ENCODE peak calls at places on chromosomes 7 and 10, in five cellular contexts. One of them, this sample, is unnamed.

GRCh38 chr10:122034149-122034756 is 45.3 kb downstream of the TACC2 start:
- DNase-seq in neural crest cell: no peak
- DNase-seq in fibroblast of lung: peak
- DNase-seq in upper lobe of right lung: peak
- DNase-seq in neural progenitor cell: no peak
- DNase-seq in this sample: no peak

GRCh38 chr10:76581685-76582084 is 1055.9 kb downstream of the KCNMA1 start:
- DNase-seq in neural crest cell: no peak
- DNase-seq in upper lobe of right lung: no peak
- DNase-seq in neural progenitor cell: no peak
- DNase-seq in fibroblast of lung: no peak
- DNase-seq in this sample: no peak

GRCh38 chr10:58568428-58568935 is 55.8 kb downstream of the BICC1 start:
- DNase-seq in neural crest cell: no peak
- DNase-seq in upper lobe of right lung: no peak
- DNase-seq in neural progenitor cell: no peak
- DNase-seq in fibroblast of lung: peak
- DNase-seq in this sample: no peak

GRCh38 chr7:44100458-44101303 is 3.5 kb upstream of the AEBP1 start:
- DNase-seq in upper lobe of right lung: no peak
- DNase-seq in fibroblast of lung: peak
- DNase-seq in neural crest cell: no peak
- DNase-seq in neural progenitor cell: no peak
- DNase-seq in this sample: no peak

GRCh38 chr7:36205844-36206243 is 52.8 kb downstream of the EEPD1 start:
- DNase-seq in upper lobe of right lung: no peak
- DNase-seq in fibroblast of lung: no peak
- DNase-seq in neural crest cell: no peak
- DNase-seq in neural progenitor cell: peak
- DNase-seq in this sample: no peak

GRCh38 chr10:7826971-7827370 is 8.7 kb downstream of the TAF3 start:
- DNase-seq in fibroblast of lung: peak
- DNase-seq in upper lobe of right lung: no peak
- DNase-seq in neural crest cell: no peak
- DNase-seq in neural progenitor cell: no peak
- DNase-seq in this sample: no peak

GRCh38 chr10:118472415-118472814 is 123.0 kb downstream of the PRLHR start:
- DNase-seq in upper lobe of right lung: no peak
- DNase-seq in neural crest cell: no peak
- DNase-seq in fibroblast of lung: peak
- DNase-seq in neural progenitor cell: no peak
- DNase-seq in this sample: no peak

GRCh38 chr10:7541137-7542087 is 125.4 kb downstream of the ITIH5 start:
- DNase-seq in neural crest cell: no peak
- DNase-seq in upper lobe of right lung: no peak
- DNase-seq in neural progenitor cell: peak
- DNase-seq in fibroblast of lung: peak
- DNase-seq in this sample: no peak

GRCh38 chr10:69578508-69578991 is 5.3 kb upstream of the NEUROG3 start:
- DNase-seq in fibroblast of lung: no peak
- DNase-seq in upper lobe of right lung: no peak
- DNase-seq in neural progenitor cell: peak
- DNase-seq in neural crest cell: no peak
- DNase-seq in this sample: no peak

GRCh38 chr7:106056513-106057203 is 55.5 kb downstream of the SYPL1 start:
- DNase-seq in upper lobe of right lung: peak
- DNase-seq in neural crest cell: peak
- DNase-seq in neural progenitor cell: peak
- DNase-seq in fibroblast of lung: peak
- DNase-seq in this sample: peak

GRCh38 chr10:52639652-52640051 is 132.9 kb downstream of the MBL2 start:
- DNase-seq in fibroblast of lung: peak
- DNase-seq in neural crest cell: no peak
- DNase-seq in neural progenitor cell: no peak
- DNase-seq in upper lobe of right lung: no peak
- DNase-seq in this sample: no peak

GRCh38 chr10:73967022-73967429 is 30.9 kb upstream of the VCL start:
- DNase-seq in upper lobe of right lung: no peak
- DNase-seq in fibroblast of lung: no peak
- DNase-seq in neural crest cell: no peak
- DNase-seq in neural progenitor cell: peak
- DNase-seq in this sample: no peak

GRCh38 chr10:132137111-132138072 is 49.4 kb upstream of the DPYSL4 start:
- DNase-seq in fibroblast of lung: no peak
- DNase-seq in neural crest cell: no peak
- DNase-seq in neural progenitor cell: no peak
- DNase-seq in upper lobe of right lung: peak
- DNase-seq in this sample: peak

GRCh38 chr7:129741743-129742213 is 130.3 kb downstream of the NRF1 start:
- DNase-seq in neural progenitor cell: peak
- DNase-seq in neural crest cell: no peak
- DNase-seq in fibroblast of lung: no peak
- DNase-seq in upper lobe of right lung: no peak
- DNase-seq in this sample: no peak

GRCh38 chr10:102422586-102423129 is 2.0 kb downstream of the FBXL15 start:
- DNase-seq in neural progenitor cell: peak
- DNase-seq in fibroblast of lung: peak
- DNase-seq in neural crest cell: peak
- DNase-seq in upper lobe of right lung: peak
- DNase-seq in this sample: peak

GRCh38 chr10:43136995-43137700 is 1.1 kb upstream of the CSGALNACT2 start:
- DNase-seq in upper lobe of right lung: no peak
- DNase-seq in neural progenitor cell: no peak
- DNase-seq in neural crest cell: no peak
- DNase-seq in fibroblast of lung: peak
- DNase-seq in this sample: no peak

GRCh38 chr7:8291742-8292141 is 29.8 kb upstream of the ICA1 start:
- DNase-seq in neural progenitor cell: no peak
- DNase-seq in neural crest cell: no peak
- DNase-seq in upper lobe of right lung: no peak
- DNase-seq in fibroblast of lung: no peak
- DNase-seq in this sample: no peak

GRCh38 chr7:29063872-29064271 is 82.5 kb downstream of the CPVL start:
- DNase-seq in fibroblast of lung: peak
- DNase-seq in neural crest cell: no peak
- DNase-seq in upper lobe of right lung: no peak
- DNase-seq in neural progenitor cell: no peak
- DNase-seq in this sample: no peak

GRCh38 chr10:16779375-16779774 is 37.8 kb downstream of the RSU1 start:
- DNase-seq in fibroblast of lung: peak
- DNase-seq in neural progenitor cell: no peak
- DNase-seq in neural crest cell: no peak
- DNase-seq in upper lobe of right lung: no peak
- DNase-seq in this sample: no peak

GRCh38 chr10:86645111-86645445 is 9.3 kb upstream of the OPN4 start:
- DNase-seq in fibroblast of lung: no peak
- DNase-seq in upper lobe of right lung: no peak
- DNase-seq in neural crest cell: no peak
- DNase-seq in neural progenitor cell: no peak
- DNase-seq in this sample: no peak

GRCh38 chr7:28483112-28483511 is 70.8 kb downstream of the CREB5 start:
- DNase-seq in fibroblast of lung: peak
- DNase-seq in upper lobe of right lung: no peak
- DNase-seq in neural progenitor cell: no peak
- DNase-seq in neural crest cell: no peak
- DNase-seq in this sample: no peak

GRCh38 chr10:58577394-58577793 is 64.7 kb downstream of the BICC1 start:
- DNase-seq in neural crest cell: no peak
- DNase-seq in upper lobe of right lung: no peak
- DNase-seq in neural progenitor cell: no peak
- DNase-seq in fibroblast of lung: peak
- DNase-seq in this sample: no peak

GRCh38 chr10:124044143-124044862 is 49.1 kb downstream of the CHST15 start:
- DNase-seq in fibroblast of lung: no peak
- DNase-seq in neural crest cell: no peak
- DNase-seq in upper lobe of right lung: no peak
- DNase-seq in neural progenitor cell: no peak
- DNase-seq in this sample: no peak

GRCh38 chr7:42617071-42617705 is 294.7 kb downstream of the C7orf25 start:
- DNase-seq in fibroblast of lung: no peak
- DNase-seq in upper lobe of right lung: no peak
- DNase-seq in neural progenitor cell: peak
- DNase-seq in neural crest cell: no peak
- DNase-seq in this sample: no peak

GRCh38 chr7:140509789-140510188 is 30.5 kb upstream of the MKRN1 start:
- DNase-seq in fibroblast of lung: no peak
- DNase-seq in neural crest cell: no peak
- DNase-seq in upper lobe of right lung: no peak
- DNase-seq in neural progenitor cell: no peak
- DNase-seq in this sample: no peak

GRCh38 chr10:16992611-16993119 is 136.9 kb downstream of the CUBN start:
- DNase-seq in upper lobe of right lung: no peak
- DNase-seq in neural progenitor cell: no peak
- DNase-seq in fibroblast of lung: peak
- DNase-seq in neural crest cell: no peak
- DNase-seq in this sample: no peak

GRCh38 chr7:116177009-116177408 is 33.3 kb upstream of the TES start:
- DNase-seq in neural crest cell: no peak
- DNase-seq in neural progenitor cell: no peak
- DNase-seq in upper lobe of right lung: no peak
- DNase-seq in fibroblast of lung: peak
- DNase-seq in this sample: no peak

GRCh38 chr7:40885503-40885902 is 750.7 kb downstream of the SUGCT start:
- DNase-seq in neural crest cell: no peak
- DNase-seq in upper lobe of right lung: no peak
- DNase-seq in neural progenitor cell: no peak
- DNase-seq in fibroblast of lung: peak
- DNase-seq in this sample: no peak

GRCh38 chr10:103445767-103446567 is 6.2 kb downstream of the CALHM2 start:
- DNase-seq in neural crest cell: no peak
- DNase-seq in neural progenitor cell: no peak
- DNase-seq in upper lobe of right lung: no peak
- DNase-seq in fibroblast of lung: peak
- DNase-seq in this sample: no peak

GRCh38 chr7:86833360-86833759 is 189.7 kb downstream of the GRM3 start:
- DNase-seq in upper lobe of right lung: no peak
- DNase-seq in neural crest cell: no peak
- DNase-seq in neural progenitor cell: no peak
- DNase-seq in fibroblast of lung: no peak
- DNase-seq in this sample: no peak

GRCh38 chr10:122051609-122052385 is 62.8 kb downstream of the TACC2 start:
- DNase-seq in neural progenitor cell: peak
- DNase-seq in neural crest cell: peak
- DNase-seq in fibroblast of lung: peak
- DNase-seq in upper lobe of right lung: peak
- DNase-seq in this sample: no peak

GRCh38 chr10:73744690-73744994 is 470 bp downstream of the SEC24C start:
- DNase-seq in upper lobe of right lung: no peak
- DNase-seq in neural progenitor cell: peak
- DNase-seq in fibroblast of lung: peak
- DNase-seq in neural crest cell: peak
- DNase-seq in this sample: peak

GRCh38 chr7:101163281-101164070 is 1.9 kb downstream of the VGF start:
- DNase-seq in neural progenitor cell: peak
- DNase-seq in fibroblast of lung: no peak
- DNase-seq in upper lobe of right lung: no peak
- DNase-seq in neural crest cell: peak
- DNase-seq in this sample: no peak

GRCh38 chr7:78191475-78192079 is 393.0 kb downstream of the PHTF2 start:
- DNase-seq in neural crest cell: no peak
- DNase-seq in fibroblast of lung: no peak
- DNase-seq in upper lobe of right lung: no peak
- DNase-seq in neural progenitor cell: no peak
- DNase-seq in this sample: no peak

GRCh38 chr10:89643812-89644690 is 991 bp downstream of the PANK1 start:
- DNase-seq in fibroblast of lung: peak
- DNase-seq in upper lobe of right lung: peak
- DNase-seq in neural crest cell: peak
- DNase-seq in neural progenitor cell: peak
- DNase-seq in this sample: peak
- TF ChIP-seq CTCF in fibroblast of lung: no peak
- TF ChIP-seq CTCF in upper lobe of right lung: no peak
- TF ChIP-seq CTCF in neural crest cell: no peak
- TF ChIP-seq CTCF in neural progenitor cell: peak
- TF ChIP-seq CTCF in this sample: no peak

DNA sequence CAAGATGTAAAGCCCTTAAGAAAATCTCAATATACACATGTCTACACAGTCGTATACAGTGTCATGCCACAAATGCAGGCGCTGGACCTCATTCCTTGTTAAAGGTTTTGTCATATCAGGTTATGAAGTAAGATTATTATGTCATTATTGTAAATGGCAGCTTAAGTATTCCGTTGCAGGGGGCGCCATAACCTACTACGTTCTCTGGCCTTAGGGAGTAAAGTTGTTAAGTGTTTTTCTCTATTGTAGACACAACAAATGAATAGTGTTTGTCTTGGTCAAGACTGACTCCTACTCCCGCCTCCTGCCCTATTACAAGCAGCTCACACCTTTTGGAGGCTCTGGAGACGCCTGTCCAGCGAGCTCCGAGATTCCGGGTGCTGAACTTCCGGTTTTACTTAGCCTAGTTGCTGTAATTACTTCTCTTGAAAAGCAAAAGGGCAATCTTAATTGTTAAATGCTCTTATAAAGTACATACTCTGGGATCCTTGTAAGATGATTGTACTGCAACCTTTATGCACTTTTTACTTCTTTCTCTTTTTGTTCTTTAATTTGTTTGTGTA is 984 bp downstream of the GATAD1 start:
- DNase-seq in neural crest cell: peak
- DNase-seq in fibroblast of lung: peak
- DNase-seq in neural progenitor cell: peak
- DNase-seq in upper lobe of right lung: peak
- DNase-seq in this sample: peak
- TF ChIP-seq CTCF in neural crest cell: peak
- TF ChIP-seq CTCF in fibroblast of lung: peak
- TF ChIP-seq CTCF in neural progenitor cell: peak
- TF ChIP-seq CTCF in upper lobe of right lung: peak
- TF ChIP-seq CTCF in this sample: peak

GRCh38 chr7:2805213-2806003 is 38.7 kb downstream of the GNA12 start:
- DNase-seq in fibroblast of lung: no peak
- DNase-seq in neural crest cell: no peak
- DNase-seq in neural progenitor cell: no peak
- DNase-seq in upper lobe of right lung: peak
- DNase-seq in this sample: no peak

GRCh38 chr7:2802504-2803341 is 41.4 kb downstream of the GNA12 start:
- DNase-seq in upper lobe of right lung: peak
- DNase-seq in fibroblast of lung: peak
- DNase-seq in neural crest cell: no peak
- DNase-seq in neural progenitor cell: peak
- DNase-seq in this sample: no peak

GRCh38 chr7:2803755-2804154 is 40.4 kb downstream of the GNA12 start:
- DNase-seq in neural progenitor cell: no peak
- DNase-seq in upper lobe of right lung: peak
- DNase-seq in fibroblast of lung: no peak
- DNase-seq in neural crest cell: no peak
- DNase-seq in this sample: no peak

GRCh38 chr7:2803342-2803692 is 40.8 kb downstream of the GNA12 start:
- DNase-seq in neural progenitor cell: no peak
- DNase-seq in neural crest cell: no peak
- DNase-seq in fibroblast of lung: no peak
- DNase-seq in upper lobe of right lung: no peak
- DNase-seq in this sample: no peak

GRCh38 chr7:2804227-2804763 is 39.8 kb downstream of the GNA12 start:
- DNase-seq in neural crest cell: no peak
- DNase-seq in neural progenitor cell: no peak
- DNase-seq in upper lobe of right lung: peak
- DNase-seq in fibroblast of lung: no peak
- DNase-seq in this sample: no peak
- TF ChIP-seq CTCF in neural crest cell: peak
- TF ChIP-seq CTCF in neural progenitor cell: peak
- TF ChIP-seq CTCF in upper lobe of right lung: no peak
- TF ChIP-seq CTCF in fibroblast of lung: no peak
- TF ChIP-seq CTCF in this sample: no peak

GRCh38 chr10:71274901-71275796 is 43.9 kb upstream of the SLC29A3 start:
- DNase-seq in upper lobe of right lung: no peak
- DNase-seq in neural crest cell: no peak
- DNase-seq in neural progenitor cell: no peak
- DNase-seq in fibroblast of lung: no peak
- DNase-seq in this sample: no peak
- TF ChIP-seq CTCF in upper lobe of right lung: no peak
- TF ChIP-seq CTCF in neural crest cell: no peak
- TF ChIP-seq CTCF in neural progenitor cell: no peak
- TF ChIP-seq CTCF in fibroblast of lung: no peak
- TF ChIP-seq CTCF in this sample: no peak

This sample was measured in CD14-positive monocyte.